ENCODE peak calls at places on chromosomes 5 and 9, in four cellular contexts. B is right cardiac atrium; L is activated effector memory CD4-positive, alpha-beta T cell treated with anti-CD3 and anti-CD28 coated beads, Interleukin-2, amount 50 U/mL, for 16 hours; H is progenitor cell of endocrine pancreas. M is an unnamed sample.
A peak's percentile ranks its signal among the peaks of the same experiment; 100 is the strongest.

GRCh38 chr5:174721522-174722432 is 2.6 kb upstream of the MSX2 start:
- DNase-seq in H (no peak), B (no peak), L (no peak), M (no peak)

GRCh38 chr5:175335691-175336090 is 108.3 kb downstream of the DRD1 start:
- DNase-seq in H (no peak), B (no peak), L (no peak), M (no peak)

GRCh38 chr5:75057551-75057950 is 5.2 kb upstream of the GCNT4 start:
- DNase-seq in B (no peak), L (no peak), H (no peak), M (no peak)

GRCh38 chr5:38595149-38595725 is 38.8 kb upstream of the LIFR start:
- DNase-seq in H (no peak), B (no peak), L (no peak), M (no peak)

GRCh38 chr9:116646661-116647514 is 40.2 kb upstream of the TRIM32 start:
- DNase-seq in B (no peak), H (no peak), L (no peak), M (peak; percentile 26)

GRCh38 chr5:54062958-54063357 is 247.4 kb downstream of the ARL15 start:
- DNase-seq in L (no peak), H (no peak), B (no peak), M (no peak)

GRCh38 chr9:98781588-98782383 is 14.6 kb downstream of the ANKS6 start:
- DNase-seq in H (no peak), B (no peak), L (peak; percentile 27), M (no peak)

GRCh38 chr5:74762599-74762998 is 4.3 kb downstream of the GFM2 start:
- DNase-seq in L (peak; percentile 60), H (no peak), B (no peak), M (no peak)

GRCh38 chr5:110219769-110220168 is 506.7 kb downstream of the TMEM232 start:
- DNase-seq in H (no peak), B (no peak), L (no peak), M (no peak)

GRCh38 chr5:148831590-148832565 is 5.5 kb downstream of the ADRB2 start:
- DNase-seq in L (no peak), B (no peak), H (no peak), M (no peak)